ENCODE peak calls at places on chromosomes 5 and 9, in nine cellular contexts. X is AG04449; A is posterior cingulate gyrus; M is cardiac muscle cell; U is stromal cell of bone marrow; H is stimulated activated CD4-positive, alpha-beta T cell treated with anti-CD3 and anti-CD28 coated beads, TNF-alpha, amount 100 ng/mL, for 24 hours; I is lower lobe of right lung; P is T47D; B is H1. T is an unnamed sample.

GRCh38 chr9:113331780-113332179 is 8.3 kb downstream of the WDR31 start:
- DNase-seq in H (no peak), U (no peak), X (no peak), I (no peak), P (no peak), M (no peak), A (no peak), B (no peak), T (no peak)

GRCh38 chr5:1065891-1066650 is 45.8 kb downstream of the SLC12A7 start:
- DNase-seq in A (no peak), I (no peak), U (no peak), X (no peak), P (no peak), B (no peak), M (no peak), H (no peak), T (no peak)

GRCh38 chr9:123689701-123690428 is 240.1 kb downstream of the DENND1A start:
- DNase-seq in I (no peak), X (no peak), M (no peak), B (no peak), A (no peak), H (no peak), P (no peak), U (no peak), T (no peak)

GRCh38 chr9:91185193-91185886 is 176.4 kb downstream of the AUH start:
- DNase-seq in H (no peak), I (no peak), U (no peak), P (no peak), A (no peak), X (no peak), M (no peak), B (no peak), T (no peak)

GRCh38 chr5:9241459-9241858 is 304.4 kb downstream of the SEMA5A start:
- DNase-seq in B (no peak), U (no peak), P (no peak), H (no peak), X (no peak), A (no peak), I (no peak), M (no peak), T (no peak)

GRCh38 chr5:165876538-165876937 is 2371.1 kb downstream of the MAT2B start:
- DNase-seq in M (no peak), U (no peak), B (no peak), A (no peak), H (no peak), I (no peak), X (no peak), P (no peak), T (no peak)

GRCh38 chr5:38940230-38940858 is 94.5 kb downstream of the OSMR start:
- DNase-seq in M (no peak), I (no peak), A (no peak), B (no peak), U (no peak), H (no peak), X (no peak), P (no peak), T (no peak)

GRCh38 chr5:72013741-72014703 is 93.3 kb upstream of the MAP1B start:
- DNase-seq in X (no peak), P (no peak), A (no peak), I (no peak), M (peak; percentile 27), H (no peak), B (no peak), U (peak; percentile 25), T (peak; percentile 19)

GRCh38 chr9:131618071-131618479 is 72.8 kb downstream of the PRRT1B start:
- DNase-seq in I (no peak), H (no peak), X (no peak), A (no peak), B (no peak), P (peak; percentile 71), M (peak; percentile 52), U (no peak), T (peak; percentile 91)

GRCh38 chr5:142597546-142598337 is 88.1 kb downstream of the FGF1 start:
- DNase-seq in B (no peak), P (peak; percentile 62), X (no peak), U (peak; percentile 77), I (no peak), A (peak; percentile 57), H (no peak), M (peak; percentile 22), T (no peak)